ENCODE peak calls at places on chromosomes 6 and 20, in five cellular contexts. G is activated T-cell treated with anti-CD3 and anti-CD28 coated beads for 4 hours; I is left ventricle myocardium superior; H is KBM-7; C is naive thymus-derived CD4-positive, alpha-beta T cell. Y is an unnamed sample.

GRCh38 chr20:3239026-3239866 is at the start of gene SLC4A11:
- DNase-seq in G (no peak), I (peak), H (peak), C (no peak), Y (peak)

GRCh38 chr6:40349566-40350192 is 237.5 kb downstream of the LRFN2 start:
- DNase-seq in G (no peak), I (no peak), H (no peak), C (no peak), Y (no peak)

GRCh38 chr20:41360831-41361756 is 5.5 kb downstream of the EMILIN3 start:
- DNase-seq in G (no peak), I (no peak), H (no peak), C (no peak), Y (no peak)

GRCh38 chr6:169256518-169256917 is 2.9 kb upstream of the THBS2 start:
- DNase-seq in G (no peak), I (no peak), H (no peak), C (no peak), Y (no peak)

GRCh38 chr6:158624684-158625682 is 19.6 kb downstream of the DYNLT1 start:
- DNase-seq in G (no peak), I (no peak), H (no peak), C (no peak), Y (no peak)

GRCh38 chr6:52509281-52510212 is 67.3 kb downstream of the TRAM2 start:
- DNase-seq in G (no peak), I (no peak), H (no peak), C (no peak), Y (no peak)

GRCh38 chr20:32445539-32446273 is 87.6 kb downstream of the ASXL1 start:
- DNase-seq in G (no peak), I (peak), H (peak), C (no peak), Y (no peak)

GRCh38 chr6:75993236-75994162 is 79.0 kb downstream of the IMPG1 start:
- DNase-seq in G (no peak), I (no peak), H (no peak), C (no peak), Y (no peak)

GRCh38 chr6:44732243-44732642 is 344.7 kb downstream of the CDC5L start:
- DNase-seq in G (no peak), I (no peak), H (no peak), C (no peak), Y (no peak)

GRCh38 chr20:58978351-58979190 is 2.5 kb upstream of the NELFCD start:
- DNase-seq in G (no peak), I (no peak), H (no peak), C (no peak), Y (no peak)

GRCh38 chr6:158761746-158762145 is 57.4 kb downstream of the EZR start:
- DNase-seq in G (no peak), I (no peak), H (no peak), C (no peak), Y (no peak)

GRCh38 chr6:21753571-21754108 is 160.1 kb downstream of the SOX4 start:
- DNase-seq in G (no peak), I (no peak), H (no peak), C (no peak), Y (no peak)

GRCh38 chr6:166969390-166970002 is 13.1 kb upstream of the RNASET2 start:
- DNase-seq in G (no peak), I (no peak), H (no peak), C (peak), Y (no peak)

GRCh38 chr6:139973602-139974373 is 599.3 kb upstream of the CITED2 start:
- DNase-seq in G (no peak), I (no peak), H (peak), C (no peak), Y (no peak)